ENCODE peak calls at places on chromosome 19, in ten cellular contexts. One of them, this sample, is unnamed.
A peak's percentile ranks its signal among the peaks of the same experiment; 100 is the strongest.

GRCh38 chr19:51830263-51830662 is 35.3 kb downstream of the FPR3 start:
- DNase-seq in IMR-90: no peak
- DNase-seq in A549: no peak
- DNase-seq in stomach: no peak
- DNase-seq in heart left ventricle: no peak
- DNase-seq in gastrocnemius medialis: no peak
- DNase-seq in ovary: no peak
- DNase-seq in H1: no peak
- DNase-seq in adrenal gland: no peak
- DNase-seq in HCT116: no peak
- DNase-seq in this sample: no peak

GRCh38 chr19:7191946-7192691 is 102.1 kb downstream of the INSR start:
- DNase-seq in ovary: no peak
- DNase-seq in stomach: no peak
- DNase-seq in gastrocnemius medialis: no peak
- DNase-seq in A549: no peak
- DNase-seq in HCT116: no peak
- DNase-seq in heart left ventricle: no peak
- DNase-seq in IMR-90: no peak
- DNase-seq in H1: no peak
- DNase-seq in adrenal gland: peak; percentile 56
- DNase-seq in this sample: no peak

GRCh38 chr19:18295034-18295451 is 13.6 kb upstream of the JUND start:
- DNase-seq in H1: no peak
- DNase-seq in gastrocnemius medialis: no peak
- DNase-seq in IMR-90: no peak
- DNase-seq in stomach: no peak
- DNase-seq in ovary: no peak
- DNase-seq in adrenal gland: no peak
- DNase-seq in HCT116: no peak
- DNase-seq in A549: no peak
- DNase-seq in heart left ventricle: no peak
- DNase-seq in this sample: no peak

GRCh38 chr19:7395793-7396192 is 47.1 kb downstream of the ARHGEF18 start:
- DNase-seq in gastrocnemius medialis: no peak
- DNase-seq in adrenal gland: no peak
- DNase-seq in HCT116: no peak
- DNase-seq in stomach: no peak
- DNase-seq in ovary: no peak
- DNase-seq in A549: no peak
- DNase-seq in heart left ventricle: no peak
- DNase-seq in H1: no peak
- DNase-seq in IMR-90: no peak
- DNase-seq in this sample: no peak

GRCh38 chr19:30330266-30330665 is 41.9 kb upstream of the ZNF536 start:
- DNase-seq in ovary: no peak
- DNase-seq in gastrocnemius medialis: no peak
- DNase-seq in A549: no peak
- DNase-seq in HCT116: no peak
- DNase-seq in heart left ventricle: no peak
- DNase-seq in stomach: no peak
- DNase-seq in H1: no peak
- DNase-seq in IMR-90: no peak
- DNase-seq in adrenal gland: no peak
- DNase-seq in this sample: no peak

GRCh38 chr19:18999896-19000620 is 33.3 kb downstream of the SUGP2 start:
- DNase-seq in A549: no peak
- DNase-seq in IMR-90: peak; percentile 10
- DNase-seq in adrenal gland: no peak
- DNase-seq in H1: no peak
- DNase-seq in ovary: no peak
- DNase-seq in gastrocnemius medialis: no peak
- DNase-seq in heart left ventricle: no peak
- DNase-seq in stomach: no peak
- DNase-seq in HCT116: no peak
- DNase-seq in this sample: no peak

GRCh38 chr19:13670846-13671245 is 93.5 kb upstream of the MRI1 start:
- DNase-seq in HCT116: no peak
- DNase-seq in heart left ventricle: no peak
- DNase-seq in gastrocnemius medialis: no peak
- DNase-seq in stomach: no peak
- DNase-seq in ovary: no peak
- DNase-seq in A549: no peak
- DNase-seq in H1: no peak
- DNase-seq in adrenal gland: no peak
- DNase-seq in IMR-90: no peak
- DNase-seq in this sample: peak; percentile 22

GRCh38 chr19:28915737-28916460 is 297.1 kb downstream of the UQCRFS1 start:
- DNase-seq in stomach: no peak
- DNase-seq in HCT116: no peak
- DNase-seq in A549: no peak
- DNase-seq in gastrocnemius medialis: no peak
- DNase-seq in ovary: no peak
- DNase-seq in H1: no peak
- DNase-seq in IMR-90: no peak
- DNase-seq in adrenal gland: no peak
- DNase-seq in heart left ventricle: no peak
- DNase-seq in this sample: no peak

GRCh38 chr19:7515471-7516226 is at the start of gene ZNF358:
- DNase-seq in heart left ventricle: peak; percentile 82
- DNase-seq in gastrocnemius medialis: peak; percentile 36
- DNase-seq in stomach: peak; percentile 78
- DNase-seq in A549: peak; percentile 67
- DNase-seq in ovary: peak; percentile 70
- DNase-seq in H1: no peak
- DNase-seq in adrenal gland: peak; percentile 79
- DNase-seq in HCT116: no peak
- DNase-seq in IMR-90: peak; percentile 46
- DNase-seq in this sample: peak; percentile 42

DNA sequence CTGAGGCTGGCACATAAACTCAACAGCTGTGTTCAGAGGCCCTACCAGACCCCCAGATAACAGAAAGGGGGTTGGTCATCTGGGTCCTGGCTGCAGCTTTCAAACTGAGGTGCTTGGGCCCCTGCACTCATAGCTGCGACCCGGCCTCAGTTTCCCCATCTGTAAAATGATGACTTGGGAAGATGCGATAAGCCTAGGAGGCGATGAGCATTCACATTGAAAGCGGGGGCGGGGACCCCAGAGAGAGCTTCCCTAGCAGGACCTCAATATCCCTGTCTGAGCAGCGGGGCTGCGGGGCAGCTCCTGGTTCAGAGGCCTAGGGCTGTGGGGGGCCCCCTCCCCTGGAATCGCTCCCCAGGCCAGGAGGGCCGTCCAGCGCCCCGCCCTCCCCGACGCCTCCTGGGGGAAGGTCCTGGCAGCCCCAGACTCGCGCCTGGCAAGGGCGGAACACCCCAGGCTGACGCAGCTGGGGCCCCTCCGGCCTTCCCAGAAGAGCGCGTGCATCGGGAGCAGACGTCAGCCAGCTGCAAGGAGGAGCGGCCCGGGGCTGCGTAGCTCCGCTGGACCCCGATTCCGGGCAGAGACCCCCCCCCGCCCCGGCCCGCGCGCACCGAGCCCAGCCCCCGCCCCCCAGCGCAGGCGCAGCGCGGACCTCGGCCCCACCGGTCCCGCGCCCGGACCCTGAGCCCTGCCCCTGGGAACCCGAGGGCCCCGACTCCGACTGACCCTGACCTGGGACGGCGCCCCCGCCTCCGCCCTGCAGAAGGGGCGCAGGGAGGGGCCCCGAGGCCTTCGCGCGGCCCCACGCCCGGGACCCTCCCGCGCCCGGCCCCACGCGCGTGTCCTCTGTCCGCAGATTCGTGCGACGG is 3.5 kb downstream of the FSTL3 start:
- DNase-seq in heart left ventricle: peak; percentile 90
- DNase-seq in adrenal gland: peak; percentile 86
- DNase-seq in HCT116: no peak
- DNase-seq in IMR-90: peak; percentile 80
- DNase-seq in gastrocnemius medialis: no peak
- DNase-seq in H1: no peak
- DNase-seq in A549: peak; percentile 59
- DNase-seq in stomach: peak; percentile 57
- DNase-seq in ovary: peak; percentile 86
- DNase-seq in this sample: peak; percentile 95
- TF ChIP-seq POLR2A in heart left ventricle: no peak
- TF ChIP-seq POLR2A in adrenal gland: no peak
- TF ChIP-seq POLR2A in HCT116: no peak
- TF ChIP-seq POLR2A in IMR-90: peak; percentile 66
- TF ChIP-seq POLR2A in gastrocnemius medialis: no peak
- TF ChIP-seq POLR2A in H1: no peak
- TF ChIP-seq POLR2A in A549: no peak
- TF ChIP-seq POLR2A in stomach: no peak
- TF ChIP-seq POLR2A in ovary: no peak
- TF ChIP-seq POLR2A in this sample: no peak

GRCh38 chr19:45996933-45997332 is 1.7 kb downstream of the CCDC61 start:
- DNase-seq in stomach: no peak
- DNase-seq in HCT116: no peak
- DNase-seq in adrenal gland: no peak
- DNase-seq in IMR-90: no peak
- DNase-seq in ovary: no peak
- DNase-seq in A549: no peak
- DNase-seq in H1: no peak
- DNase-seq in heart left ventricle: no peak
- DNase-seq in gastrocnemius medialis: no peak
- DNase-seq in this sample: no peak

GRCh38 chr19:45998834-45999233 is 3.6 kb downstream of the CCDC61 start:
- DNase-seq in heart left ventricle: no peak
- DNase-seq in stomach: no peak
- DNase-seq in ovary: no peak
- DNase-seq in H1: no peak
- DNase-seq in gastrocnemius medialis: no peak
- DNase-seq in A549: no peak
- DNase-seq in HCT116: no peak
- DNase-seq in adrenal gland: no peak
- DNase-seq in IMR-90: no peak
- DNase-seq in this sample: no peak

GRCh38 chr19:45999653-46000121 is 4.4 kb downstream of the CCDC61 start:
- DNase-seq in heart left ventricle: no peak
- DNase-seq in H1: no peak
- DNase-seq in HCT116: no peak
- DNase-seq in adrenal gland: no peak
- DNase-seq in IMR-90: peak; percentile 43
- DNase-seq in gastrocnemius medialis: no peak
- DNase-seq in ovary: peak; percentile 39
- DNase-seq in stomach: no peak
- DNase-seq in A549: no peak
- DNase-seq in this sample: no peak

GRCh38 chr19:46002678-46003275 is 7.5 kb downstream of the CCDC61 start:
- DNase-seq in stomach: no peak
- DNase-seq in gastrocnemius medialis: no peak
- DNase-seq in HCT116: no peak
- DNase-seq in A549: no peak
- DNase-seq in heart left ventricle: no peak
- DNase-seq in H1: no peak
- DNase-seq in adrenal gland: no peak
- DNase-seq in IMR-90: no peak
- DNase-seq in ovary: no peak
- DNase-seq in this sample: no peak

GRCh38 chr19:46000497-46001246 is 5.4 kb downstream of the CCDC61 start:
- DNase-seq in ovary: no peak
- DNase-seq in adrenal gland: peak; percentile 41
- DNase-seq in heart left ventricle: no peak
- DNase-seq in IMR-90: no peak
- DNase-seq in HCT116: no peak
- DNase-seq in gastrocnemius medialis: no peak
- DNase-seq in stomach: peak; percentile 79
- DNase-seq in H1: no peak
- DNase-seq in A549: no peak
- DNase-seq in this sample: no peak
- H3K4me3 ChIP-seq in ovary: no peak overlapping the region
- H3K4me3 ChIP-seq in adrenal gland: no peak overlapping the region
- H3K4me3 ChIP-seq in heart left ventricle: no peak overlapping the region
- H3K4me3 ChIP-seq in IMR-90: no peak overlapping the region
- H3K4me3 ChIP-seq in HCT116: no peak overlapping the region
- H3K4me3 ChIP-seq in gastrocnemius medialis: no peak overlapping the region
- H3K4me3 ChIP-seq in stomach: peak overlapping the region; percentile 16
- H3K4me3 ChIP-seq in H1: peak overlapping the region; percentile 85
- H3K4me3 ChIP-seq in A549: no peak overlapping the region
- H3K4me3 ChIP-seq in this sample: no peak overlapping the region

GRCh38 chr19:49925486-49925885 is 3.5 kb upstream of the ATF5 start:
- DNase-seq in IMR-90: no peak
- DNase-seq in H1: no peak
- DNase-seq in gastrocnemius medialis: no peak
- DNase-seq in stomach: no peak
- DNase-seq in adrenal gland: no peak
- DNase-seq in HCT116: no peak
- DNase-seq in ovary: no peak
- DNase-seq in A549: no peak
- DNase-seq in heart left ventricle: no peak
- DNase-seq in this sample: no peak

GRCh38 chr19:49924004-49924880 is 4.8 kb upstream of the ATF5 start:
- DNase-seq in heart left ventricle: no peak
- DNase-seq in A549: no peak
- DNase-seq in gastrocnemius medialis: peak; percentile 16
- DNase-seq in H1: no peak
- DNase-seq in IMR-90: no peak
- DNase-seq in ovary: no peak
- DNase-seq in stomach: no peak
- DNase-seq in HCT116: no peak
- DNase-seq in adrenal gland: no peak
- DNase-seq in this sample: no peak

GRCh38 chr19:49921871-49922755 is 6.9 kb upstream of the ATF5 start:
- DNase-seq in A549: no peak
- DNase-seq in ovary: no peak
- DNase-seq in heart left ventricle: no peak
- DNase-seq in adrenal gland: peak; percentile 63
- DNase-seq in stomach: no peak
- DNase-seq in IMR-90: peak; percentile 81
- DNase-seq in gastrocnemius medialis: no peak
- DNase-seq in H1: no peak
- DNase-seq in HCT116: no peak
- DNase-seq in this sample: no peak

GRCh38 chr19:49920624-49921363 is 8.2 kb upstream of the ATF5 start:
- DNase-seq in HCT116: no peak
- DNase-seq in IMR-90: no peak
- DNase-seq in ovary: no peak
- DNase-seq in H1: no peak
- DNase-seq in stomach: no peak
- DNase-seq in heart left ventricle: no peak
- DNase-seq in adrenal gland: no peak
- DNase-seq in gastrocnemius medialis: no peak
- DNase-seq in A549: no peak
- DNase-seq in this sample: no peak

GRCh38 chr19:49923055-49924003 is 5.7 kb upstream of the ATF5 start:
- DNase-seq in H1: no peak
- DNase-seq in stomach: no peak
- DNase-seq in heart left ventricle: no peak
- DNase-seq in IMR-90: no peak
- DNase-seq in HCT116: no peak
- DNase-seq in A549: no peak
- DNase-seq in adrenal gland: peak; percentile 64
- DNase-seq in gastrocnemius medialis: no peak
- DNase-seq in ovary: no peak
- DNase-seq in this sample: no peak
- TF ChIP-seq POLR2A in H1: peak; percentile 16
- TF ChIP-seq POLR2A in stomach: no peak
- TF ChIP-seq POLR2A in heart left ventricle: no peak
- TF ChIP-seq POLR2A in IMR-90: no peak
- TF ChIP-seq POLR2A in HCT116: no peak
- TF ChIP-seq POLR2A in A549: no peak
- TF ChIP-seq POLR2A in adrenal gland: no peak
- TF ChIP-seq POLR2A in gastrocnemius medialis: no peak
- TF ChIP-seq POLR2A in ovary: no peak
- TF ChIP-seq POLR2A in this sample: no peak

GRCh38 chr19:33420821-33421220 is 47.3 kb downstream of the CEBPG start:
- DNase-seq in HCT116: no peak
- DNase-seq in ovary: no peak
- DNase-seq in heart left ventricle: no peak
- DNase-seq in A549: no peak
- DNase-seq in stomach: no peak
- DNase-seq in adrenal gland: no peak
- DNase-seq in H1: no peak
- DNase-seq in gastrocnemius medialis: no peak
- DNase-seq in IMR-90: no peak
- DNase-seq in this sample: no peak
- H3K4me3 ChIP-seq in HCT116: no peak overlapping the region
- H3K4me3 ChIP-seq in ovary: no peak overlapping the region
- H3K4me3 ChIP-seq in heart left ventricle: no peak overlapping the region
- H3K4me3 ChIP-seq in A549: no peak overlapping the region
- H3K4me3 ChIP-seq in stomach: no peak overlapping the region
- H3K4me3 ChIP-seq in adrenal gland: no peak overlapping the region
- H3K4me3 ChIP-seq in H1: no peak overlapping the region
- H3K4me3 ChIP-seq in gastrocnemius medialis: no peak overlapping the region
- H3K4me3 ChIP-seq in IMR-90: no peak overlapping the region
- H3K4me3 ChIP-seq in this sample: no peak overlapping the region

This sample was measured in lower leg skin.